ENCODE peak calls at places on chromosomes 7 and 10, in eight cellular contexts. One of them, this sample, is unnamed.

GRCh38 chr7:17986826-17987225 is 40.8 kb downstream of the PRPS1L1 start:
- DNase-seq in NCI-H226: peak
- DNase-seq in GM10248: no peak
- DNase-seq in GM23338: no peak
- DNase-seq in M059J: peak
- DNase-seq in RWPE1: peak
- DNase-seq in hepatic stellate cell: peak
- DNase-seq in GM19239: no peak
- DNase-seq in this sample: no peak

GRCh38 chr7:50853311-50853710 is 70.6 kb upstream of the GRB10 start:
- DNase-seq in NCI-H226: no peak
- DNase-seq in GM10248: no peak
- DNase-seq in GM23338: no peak
- DNase-seq in M059J: no peak
- DNase-seq in RWPE1: no peak
- DNase-seq in hepatic stellate cell: no peak
- DNase-seq in GM19239: no peak
- DNase-seq in this sample: no peak

GRCh38 chr7:40899151-40899550 is 764.3 kb downstream of the SUGCT start:
- DNase-seq in NCI-H226: no peak
- DNase-seq in GM10248: no peak
- DNase-seq in GM23338: no peak
- DNase-seq in M059J: peak
- DNase-seq in RWPE1: peak
- DNase-seq in hepatic stellate cell: no peak
- DNase-seq in GM19239: no peak
- DNase-seq in this sample: no peak

GRCh38 chr7:75835688-75836285 is 22.2 kb upstream of the CCL24 start:
- DNase-seq in NCI-H226: no peak
- DNase-seq in GM10248: no peak
- DNase-seq in GM23338: no peak
- DNase-seq in M059J: no peak
- DNase-seq in RWPE1: no peak
- DNase-seq in hepatic stellate cell: no peak
- DNase-seq in GM19239: no peak
- DNase-seq in this sample: no peak

GRCh38 chr10:79243211-79244067 is 103.8 kb upstream of the PPIF start:
- DNase-seq in NCI-H226: no peak
- DNase-seq in GM10248: peak
- DNase-seq in GM23338: peak
- DNase-seq in M059J: no peak
- DNase-seq in RWPE1: peak
- DNase-seq in hepatic stellate cell: peak
- DNase-seq in GM19239: peak
- DNase-seq in this sample: no peak

GRCh38 chr10:118763202-118763988 is 8.6 kb upstream of the CACUL1 start:
- DNase-seq in NCI-H226: no peak
- DNase-seq in GM10248: no peak
- DNase-seq in GM23338: no peak
- DNase-seq in M059J: peak
- DNase-seq in RWPE1: no peak
- DNase-seq in hepatic stellate cell: no peak
- DNase-seq in GM19239: no peak
- DNase-seq in this sample: no peak

GRCh38 chr7:136807598-136807997 is 60.9 kb upstream of the CHRM2 start:
- DNase-seq in NCI-H226: no peak
- DNase-seq in GM10248: no peak
- DNase-seq in GM23338: peak
- DNase-seq in M059J: no peak
- DNase-seq in RWPE1: no peak
- DNase-seq in hepatic stellate cell: no peak
- DNase-seq in GM19239: no peak
- DNase-seq in this sample: no peak

GRCh38 chr10:86862786-86863185 is 94.6 kb downstream of the MMRN2 start:
- DNase-seq in NCI-H226: no peak
- DNase-seq in GM10248: no peak
- DNase-seq in GM23338: no peak
- DNase-seq in M059J: no peak
- DNase-seq in RWPE1: no peak
- DNase-seq in hepatic stellate cell: no peak
- DNase-seq in GM19239: no peak
- DNase-seq in this sample: no peak

GRCh38 chr10:16995867-16996529 is 133.6 kb downstream of the CUBN start:
- DNase-seq in NCI-H226: peak
- DNase-seq in GM10248: no peak
- DNase-seq in GM23338: peak
- DNase-seq in M059J: peak
- DNase-seq in RWPE1: no peak
- DNase-seq in hepatic stellate cell: peak
- DNase-seq in GM19239: no peak
- DNase-seq in this sample: no peak

GRCh38 chr10:4397337-4397736 is 428.7 kb upstream of the AKR1E2 start:
- DNase-seq in NCI-H226: no peak
- DNase-seq in GM10248: no peak
- DNase-seq in GM23338: no peak
- DNase-seq in M059J: no peak
- DNase-seq in RWPE1: no peak
- DNase-seq in hepatic stellate cell: no peak
- DNase-seq in GM19239: no peak
- DNase-seq in this sample: no peak

GRCh38 chr7:96346291-96346953 is 24.5 kb upstream of the SLC25A13 start:
- DNase-seq in NCI-H226: no peak
- DNase-seq in GM10248: no peak
- DNase-seq in GM23338: no peak
- DNase-seq in M059J: no peak
- DNase-seq in RWPE1: no peak
- DNase-seq in hepatic stellate cell: no peak
- DNase-seq in GM19239: no peak
- DNase-seq in this sample: no peak

GRCh38 chr7:98223351-98223897 is 12.2 kb downstream of the BHLHA15 start:
- DNase-seq in NCI-H226: no peak
- DNase-seq in GM10248: no peak
- DNase-seq in GM23338: no peak
- DNase-seq in M059J: no peak
- DNase-seq in RWPE1: no peak
- DNase-seq in hepatic stellate cell: no peak
- DNase-seq in GM19239: no peak
- DNase-seq in this sample: peak

GRCh38 chr10:73991846-73992245 is 6.1 kb upstream of the VCL start:
- DNase-seq in NCI-H226: no peak
- DNase-seq in GM10248: peak
- DNase-seq in GM23338: no peak
- DNase-seq in M059J: no peak
- DNase-seq in RWPE1: peak
- DNase-seq in hepatic stellate cell: no peak
- DNase-seq in GM19239: peak
- DNase-seq in this sample: no peak

GRCh38 chr10:119620241-119620753 is 23.5 kb upstream of the TIAL1 start:
- DNase-seq in NCI-H226: peak
- DNase-seq in GM10248: no peak
- DNase-seq in GM23338: no peak
- DNase-seq in M059J: peak
- DNase-seq in RWPE1: no peak
- DNase-seq in hepatic stellate cell: no peak
- DNase-seq in GM19239: no peak
- DNase-seq in this sample: no peak

GRCh38 chr10:48896756-48897437 is 42.7 kb downstream of the LRRC18 start:
- DNase-seq in NCI-H226: no peak
- DNase-seq in GM10248: no peak
- DNase-seq in GM23338: no peak
- DNase-seq in M059J: peak
- DNase-seq in RWPE1: no peak
- DNase-seq in hepatic stellate cell: no peak
- DNase-seq in GM19239: no peak
- DNase-seq in this sample: no peak

GRCh38 chr7:27235387-27236052 is 7.1 kb upstream of the EVX1 start:
- DNase-seq in NCI-H226: peak
- DNase-seq in GM10248: no peak
- DNase-seq in GM23338: peak
- DNase-seq in M059J: peak
- DNase-seq in RWPE1: peak
- DNase-seq in hepatic stellate cell: no peak
- DNase-seq in GM19239: no peak
- DNase-seq in this sample: no peak

GRCh38 chr10:78475501-78475900 is 441.8 kb downstream of the RPS24 start:
- DNase-seq in NCI-H226: no peak
- DNase-seq in GM10248: no peak
- DNase-seq in GM23338: no peak
- DNase-seq in M059J: no peak
- DNase-seq in RWPE1: no peak
- DNase-seq in hepatic stellate cell: no peak
- DNase-seq in GM19239: no peak
- DNase-seq in this sample: no peak

GRCh38 chr7:18200855-18201254 is 173.2 kb upstream of the PRPS1L1 start:
- DNase-seq in NCI-H226: no peak
- DNase-seq in GM10248: no peak
- DNase-seq in GM23338: no peak
- DNase-seq in M059J: no peak
- DNase-seq in RWPE1: no peak
- DNase-seq in hepatic stellate cell: no peak
- DNase-seq in GM19239: no peak
- DNase-seq in this sample: no peak

GRCh38 chr7:23713285-23714235 is 3.5 kb downstream of the STK31 start:
- DNase-seq in NCI-H226: peak
- DNase-seq in GM10248: no peak
- DNase-seq in GM23338: no peak
- DNase-seq in M059J: peak
- DNase-seq in RWPE1: peak
- DNase-seq in hepatic stellate cell: peak
- DNase-seq in GM19239: no peak
- DNase-seq in this sample: peak

GRCh38 chr7:55588976-55589604 is 16.8 kb upstream of the VOPP1 start:
- DNase-seq in NCI-H226: no peak
- DNase-seq in GM10248: peak
- DNase-seq in GM23338: no peak
- DNase-seq in M059J: no peak
- DNase-seq in RWPE1: no peak
- DNase-seq in hepatic stellate cell: no peak
- DNase-seq in GM19239: no peak
- DNase-seq in this sample: no peak

GRCh38 chr10:83212632-83213349 is 926.5 kb upstream of the GHITM start:
- DNase-seq in NCI-H226: no peak
- DNase-seq in GM10248: no peak
- DNase-seq in GM23338: no peak
- DNase-seq in M059J: peak
- DNase-seq in RWPE1: no peak
- DNase-seq in hepatic stellate cell: no peak
- DNase-seq in GM19239: no peak
- DNase-seq in this sample: no peak

GRCh38 chr10:114479307-114479706 is 75.0 kb upstream of the AFAP1L2 start:
- DNase-seq in NCI-H226: peak
- DNase-seq in GM10248: no peak
- DNase-seq in GM23338: no peak
- DNase-seq in M059J: no peak
- DNase-seq in RWPE1: no peak
- DNase-seq in hepatic stellate cell: no peak
- DNase-seq in GM19239: no peak
- DNase-seq in this sample: no peak

GRCh38 chr7:39357648-39358047 is 208.6 kb upstream of the YAE1 start:
- DNase-seq in NCI-H226: no peak
- DNase-seq in GM10248: no peak
- DNase-seq in GM23338: peak
- DNase-seq in M059J: no peak
- DNase-seq in RWPE1: no peak
- DNase-seq in hepatic stellate cell: no peak
- DNase-seq in GM19239: no peak
- DNase-seq in this sample: no peak

GRCh38 chr7:146172112-146172511 is 55.5 kb downstream of the CNTNAP2 start:
- DNase-seq in NCI-H226: no peak
- DNase-seq in GM10248: no peak
- DNase-seq in GM23338: peak
- DNase-seq in M059J: no peak
- DNase-seq in RWPE1: no peak
- DNase-seq in hepatic stellate cell: no peak
- DNase-seq in GM19239: no peak
- DNase-seq in this sample: no peak

This sample was measured in RWPE2.